ENCODE peak calls at places on chromosomes 4 and X, in nine cellular contexts. Z is right lobe of liver, U is epithelial cell of esophagus, G is fibroblast of the aortic adventitia, V is HFFc6, J is ascending aorta, K is glutamatergic neuron, F is OCI-LY7, L is mucosa of descending colon. Y is an unnamed sample.

GRCh38 chrX:153564047-153564606 is 34.8 kb downstream of the CCNQ start:
- DNase-seq in Z (no peak), U (no peak), G (no peak), V (no peak), J (no peak), K (no peak), F (no peak), L (no peak), Y (no peak)

GRCh38 chrX:148958896-148959295 is 458.5 kb downstream of the AFF2 start:
- DNase-seq in Z (no peak), U (peak), G (no peak), V (no peak), J (no peak), K (no peak), F (no peak), L (no peak), Y (no peak)

GRCh38 chr4:55087016-55087929 is 38.1 kb downstream of the KDR start:
- DNase-seq in Z (no peak), U (no peak), G (no peak), V (no peak), J (no peak), K (no peak), F (no peak), L (no peak), Y (no peak)

GRCh38 chr4:144894525-144894924 is 203.5 kb downstream of the ANAPC10 start:
- DNase-seq in Z (no peak), U (peak), G (peak), V (peak), J (peak), K (no peak), F (no peak), L (peak), Y (no peak)

GRCh38 chr4:8128096-8128856 is 30.3 kb downstream of the ABLIM2 start:
- DNase-seq in Z (no peak), U (no peak), G (no peak), V (no peak), J (no peak), K (no peak), F (no peak), L (peak), Y (no peak)

GRCh38 chr4:4496604-4497372 is 45.1 kb downstream of the STX18 start:
- DNase-seq in Z (no peak), U (no peak), G (peak), V (no peak), J (no peak), K (no peak), F (no peak), L (no peak), Y (no peak)

GRCh38 chr4:5024673-5025072 is 5.4 kb upstream of the CYTL1 start:
- DNase-seq in Z (no peak), U (no peak), G (peak), V (no peak), J (no peak), K (no peak), F (no peak), L (no peak), Y (no peak)

GRCh38 chrX:100368167-100368566 is 41.9 kb downstream of the PCDH19 start:
- DNase-seq in Z (peak), U (peak), G (no peak), V (no peak), J (no peak), K (no peak), F (peak), L (peak), Y (no peak)

GRCh38 chr4:108240356-108240755 is 71.6 kb upstream of the LEF1 start:
- DNase-seq in Z (no peak), U (no peak), G (peak), V (no peak), J (no peak), K (no peak), F (no peak), L (no peak), Y (no peak)

GRCh38 chr4:105196523-105197145 is 50.0 kb downstream of the TET2 start:
- DNase-seq in Z (no peak), U (peak), G (no peak), V (no peak), J (no peak), K (no peak), F (no peak), L (peak), Y (no peak)

DNA sequence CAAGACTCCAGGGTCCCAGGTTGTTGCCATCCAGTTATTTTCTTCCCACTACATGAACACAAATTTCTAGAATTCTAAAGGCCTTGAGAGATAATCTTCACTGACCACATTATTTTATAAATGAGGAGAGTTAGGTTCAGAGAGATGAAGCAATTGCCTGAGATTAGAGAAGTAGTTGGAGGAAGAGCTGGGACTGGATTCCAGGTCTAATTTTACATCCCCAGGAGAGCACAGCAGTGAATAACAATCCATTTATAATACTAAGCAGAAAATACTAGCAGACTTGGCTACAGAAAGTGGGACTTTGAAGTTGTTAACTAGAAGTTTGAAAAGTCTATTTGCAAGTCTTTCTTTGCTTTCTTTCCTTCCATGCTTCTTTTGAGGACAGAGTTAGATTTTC is 231.3 kb upstream of the S100G start:
- DNase-seq in Z (no peak), U (no peak), G (peak), V (no peak), J (no peak), K (no peak), F (no peak), L (no peak), Y (no peak)
- TF ChIP-seq CTCF in Z (no peak), U (no peak), G (no peak), V (no peak), J (no peak), K (no peak), F (no peak), L (no peak), Y (no peak)

DNA sequence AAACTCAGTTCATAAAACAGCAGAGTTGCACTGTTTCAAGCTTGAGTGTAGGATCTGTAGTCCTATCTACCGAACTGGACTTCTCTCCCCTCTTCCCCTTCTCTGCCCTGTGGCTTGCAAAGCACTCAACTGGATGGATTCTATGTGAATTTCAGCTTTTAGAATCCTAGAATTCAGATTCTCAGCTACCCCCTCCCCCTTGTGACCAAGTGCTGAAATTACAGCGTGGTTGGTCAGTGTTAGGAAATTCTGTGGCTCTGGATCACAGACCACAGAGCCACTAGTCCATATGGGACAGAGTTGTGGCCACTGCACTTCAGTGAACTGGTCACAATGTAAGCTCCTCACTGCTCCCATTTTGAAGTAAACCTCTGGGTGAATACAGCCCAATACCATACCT is 64.6 kb upstream of the TRPC5 start:
- DNase-seq in Z (peak), U (peak), G (no peak), V (no peak), J (no peak), K (peak), F (peak), L (no peak), Y (no peak)
- TF ChIP-seq CTCF in Z (peak), U (no peak), G (peak), V (no peak), J (peak), K (peak), F (peak), L (no peak), Y (peak)

GRCh38 chrX:120367390-120368100 is 5.7 kb downstream of the ATP1B4 start:
- DNase-seq in Z (no peak), U (no peak), G (no peak), V (no peak), J (no peak), K (no peak), F (no peak), L (no peak), Y (no peak)

GRCh38 chrX:120366794-120367193 is 4.9 kb downstream of the ATP1B4 start:
- DNase-seq in Z (no peak), U (no peak), G (no peak), V (no peak), J (no peak), K (no peak), F (no peak), L (no peak), Y (no peak)

GRCh38 chrX:120365968-120366367 is 4.1 kb downstream of the ATP1B4 start:
- DNase-seq in Z (no peak), U (no peak), G (no peak), V (no peak), J (no peak), K (no peak), F (no peak), L (no peak), Y (no peak)

GRCh38 chrX:120361906-120362305 is at the start of gene ATP1B4:
- DNase-seq in Z (no peak), U (no peak), G (no peak), V (no peak), J (no peak), K (no peak), F (no peak), L (no peak), Y (no peak)

DNA sequence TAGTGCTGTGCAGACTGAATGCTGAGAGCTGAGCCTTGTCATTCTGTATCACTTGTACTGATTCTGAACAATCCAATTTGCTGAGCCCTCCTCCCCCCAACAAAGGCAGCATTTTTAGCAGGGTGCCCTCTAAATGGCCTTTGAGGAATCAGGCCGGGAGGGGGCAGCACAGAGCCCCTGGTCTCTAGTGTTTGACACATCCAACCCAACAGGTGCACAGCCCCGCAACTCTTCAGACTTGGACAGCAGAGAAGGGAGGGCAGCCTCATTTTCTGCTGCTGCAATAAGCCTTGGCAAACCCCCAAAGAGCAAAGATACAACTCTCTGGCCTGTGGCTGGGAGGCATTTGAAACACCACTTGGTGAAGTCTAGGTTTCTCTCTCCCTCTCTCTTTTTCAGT is 3.4 kb downstream of the ATP1B4 start:
- DNase-seq in Z (peak), U (peak), G (peak), V (no peak), J (no peak), K (peak), F (peak), L (peak), Y (no peak)
- TF ChIP-seq CTCF in Z (peak), U (peak), G (peak), V (peak), J (no peak), K (peak), F (peak), L (no peak), Y (peak)

DNA sequence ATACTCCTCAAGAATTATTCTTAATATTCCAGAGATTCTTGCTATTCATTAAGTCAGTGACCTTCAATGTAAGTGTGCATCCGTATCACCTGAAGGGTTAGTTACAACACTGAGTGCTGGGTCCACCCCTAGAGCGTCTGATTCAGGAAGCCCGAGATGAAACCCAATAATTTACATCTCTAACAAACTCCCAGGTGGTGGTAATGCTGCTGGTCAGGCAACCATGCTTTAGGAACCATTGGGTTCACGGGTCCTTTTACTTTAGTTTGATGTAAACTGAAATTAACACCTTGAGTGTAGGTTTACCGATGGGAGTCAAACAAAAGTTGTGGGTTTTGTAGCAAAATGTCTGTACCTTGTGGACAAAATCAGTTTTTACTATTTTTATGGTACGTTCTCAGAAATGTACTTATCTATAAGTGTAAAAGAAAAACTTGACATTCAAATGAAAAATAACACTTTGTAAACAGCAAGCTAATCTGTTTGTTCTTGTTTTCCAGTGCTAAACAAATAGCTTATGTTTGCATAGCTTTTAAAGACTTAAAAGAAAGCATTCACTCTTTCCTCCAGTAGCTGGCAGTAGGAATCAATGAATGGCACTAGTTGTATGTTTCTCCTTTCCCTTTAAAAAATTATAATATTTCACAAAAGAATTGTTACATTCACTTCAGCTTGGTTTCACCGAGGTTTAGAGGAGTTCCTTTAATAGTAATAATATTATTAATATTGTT is 32.7 kb downstream of the ACE2 start:
- DNase-seq in Z (no peak), U (peak), G (peak), V (no peak), J (no peak), K (no peak), F (no peak), L (no peak), Y (no peak)
- TF ChIP-seq CTCF in Z (peak), U (peak), G (peak), V (peak), J (no peak), K (no peak), F (no peak), L (no peak), Y (peak)

DNA sequence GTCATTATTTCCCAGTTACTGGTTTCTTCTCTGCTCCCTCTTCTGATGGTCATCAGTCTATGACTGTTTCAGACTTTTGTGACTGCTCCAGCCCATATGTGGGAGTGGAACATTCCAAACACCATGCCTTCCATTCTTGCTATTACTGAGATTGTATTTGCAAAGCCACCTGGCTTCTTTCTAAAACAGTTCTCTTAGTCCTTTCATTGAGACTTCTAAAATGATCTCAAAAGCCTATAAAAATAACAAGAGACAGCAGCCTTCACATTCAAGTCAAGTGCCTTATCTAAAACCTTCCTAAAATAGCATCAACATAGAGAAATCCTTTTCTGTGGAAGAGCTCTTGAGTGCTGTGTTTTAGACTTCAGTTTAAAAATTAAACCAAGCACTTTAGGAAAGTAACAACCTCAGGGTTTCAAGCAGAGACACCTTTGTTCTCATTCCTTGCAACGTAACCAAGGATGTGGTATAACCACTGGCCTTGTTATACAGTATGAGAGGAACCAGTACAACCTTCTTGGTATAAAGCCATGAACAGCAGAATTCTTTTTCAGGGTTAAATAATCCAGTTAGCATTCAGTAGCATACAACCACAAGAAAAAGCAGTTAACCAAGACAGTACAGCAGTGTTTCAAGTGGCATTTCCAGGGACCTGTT is 97.1 kb downstream of the NFKB1 start:
- DNase-seq in Z (no peak), U (no peak), G (peak), V (peak), J (no peak), K (no peak), F (no peak), L (no peak), Y (no peak)
- TF ChIP-seq CTCF in Z (no peak), U (no peak), G (no peak), V (no peak), J (no peak), K (no peak), F (no peak), L (no peak), Y (no peak)

GRCh38 chr4:13627185-13627605 is 330 bp downstream of the BOD1L1 start:
- DNase-seq in Z (peak), U (no peak), G (no peak), V (no peak), J (no peak), K (peak), F (peak), L (peak), Y (no peak)

GRCh38 chr4:13633671-13634070 is 6.1 kb upstream of the BOD1L1 start:
- DNase-seq in Z (no peak), U (no peak), G (no peak), V (no peak), J (no peak), K (no peak), F (no peak), L (no peak), Y (no peak)

GRCh38 chr4:13626492-13627184 is 887 bp downstream of the BOD1L1 start:
- DNase-seq in Z (no peak), U (peak), G (peak), V (no peak), J (no peak), K (no peak), F (no peak), L (no peak), Y (no peak)

DNA sequence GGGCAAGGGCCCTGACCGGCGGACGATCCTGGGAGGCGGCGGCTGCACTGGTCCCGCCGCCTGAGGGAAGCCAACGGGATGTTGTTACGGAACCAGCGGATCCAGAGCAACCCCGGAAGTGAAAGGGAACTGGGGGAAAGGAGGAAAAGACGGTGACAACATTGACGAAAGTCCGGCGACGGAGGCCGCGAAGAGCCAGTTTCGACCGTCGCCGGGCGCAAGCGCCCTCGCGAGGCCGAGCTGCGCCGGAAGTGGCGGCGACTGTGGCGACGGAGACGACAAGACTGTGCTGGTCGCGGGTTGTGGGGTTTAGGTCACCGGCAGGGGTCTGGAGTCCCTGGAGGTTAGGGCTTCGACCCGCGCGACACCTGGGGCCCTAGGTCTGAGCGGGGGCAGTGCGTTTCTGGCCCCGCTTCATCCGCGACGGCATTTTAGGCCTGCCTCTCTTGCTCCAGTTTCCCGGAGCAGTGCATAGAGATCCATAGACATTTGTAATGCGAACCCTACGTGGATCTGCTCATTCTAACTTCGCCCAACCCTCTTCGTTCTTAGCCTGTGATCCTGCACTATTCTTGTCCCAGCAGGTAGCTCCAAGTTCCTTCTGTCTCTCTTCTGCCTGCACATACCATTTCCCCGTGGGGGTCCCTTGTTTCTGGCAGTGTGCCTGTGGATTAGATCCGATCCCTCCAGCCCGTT is at the start of gene BOD1L1:
- DNase-seq in Z (peak), U (peak), G (peak), V (peak), J (peak), K (peak), F (peak), L (peak), Y (no peak)
- TF ChIP-seq CTCF in Z (peak), U (peak), G (peak), V (peak), J (peak), K (peak), F (peak), L (peak), Y (peak)

GRCh38 chrX:124093222-124093621 is 131.7 kb downstream of the STAG2 start:
- DNase-seq in Z (no peak), U (no peak), G (no peak), V (no peak), J (no peak), K (no peak), F (no peak), L (no peak), Y (no peak)

GRCh38 chrX:124097116-124097515 is 135.6 kb downstream of the STAG2 start:
- DNase-seq in Z (no peak), U (no peak), G (no peak), V (no peak), J (no peak), K (no peak), F (no peak), L (no peak), Y (no peak)

GRCh38 chrX:124103966-124104365 is 142.5 kb downstream of the STAG2 start:
- DNase-seq in Z (no peak), U (no peak), G (no peak), V (no peak), J (no peak), K (no peak), F (no peak), L (no peak), Y (no peak)

GRCh38 chrX:124098089-124098488 is 136.6 kb downstream of the STAG2 start:
- DNase-seq in Z (no peak), U (peak), G (peak), V (peak), J (no peak), K (no peak), F (peak), L (no peak), Y (no peak)
- TF ChIP-seq CTCF in Z (peak), U (no peak), G (peak), V (peak), J (peak), K (peak), F (peak), L (no peak), Y (peak)

DNA sequence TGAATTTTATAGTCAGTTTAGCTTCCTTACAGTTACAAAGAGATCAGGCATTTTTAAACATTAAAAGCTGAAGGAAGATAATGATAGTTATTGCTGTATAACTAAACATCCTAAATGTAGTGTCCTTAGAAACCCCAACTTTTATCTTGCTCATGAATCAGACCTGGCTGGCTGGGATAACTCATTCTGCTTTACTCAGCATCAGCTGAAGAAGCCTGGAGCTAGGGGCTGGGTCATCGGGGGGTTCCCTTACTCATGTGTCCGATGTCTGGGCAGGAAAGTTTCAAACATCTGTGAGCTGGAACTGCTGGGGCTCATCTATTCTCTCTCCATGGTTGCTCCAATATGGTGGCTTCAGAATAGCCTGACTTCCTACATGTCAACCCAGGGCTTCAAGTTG is 113.9 kb downstream of the MTNR1A start:
- DNase-seq in Z (no peak), U (no peak), G (no peak), V (no peak), J (no peak), K (no peak), F (no peak), L (no peak), Y (no peak)
- TF ChIP-seq CTCF in Z (no peak), U (no peak), G (no peak), V (no peak), J (no peak), K (no peak), F (no peak), L (no peak), Y (no peak)